ENCODE peak calls at places on chromosomes 16 and 17, in five cellular contexts. One of them, this sample, is unnamed.

GRCh38 chr16:9366048-9366969 is 274.9 kb downstream of the HAPSTR1 start:
- DNase-seq in WTC11: no peak
- DNase-seq in stimulated activated CD4-positive, alpha-beta T cell treated with anti-CD3 and anti-CD28 coated beads, Interleukin-2, amount 100 ng/mL, for 24 hours: no peak
- DNase-seq in D721Med: no peak
- DNase-seq in psoas muscle: no peak
- DNase-seq in this sample: no peak

GRCh38 chr16:15765880-15766279 is 90.9 kb downstream of the MYH11 start:
- DNase-seq in D721Med: peak
- DNase-seq in stimulated activated CD4-positive, alpha-beta T cell treated with anti-CD3 and anti-CD28 coated beads, Interleukin-2, amount 100 ng/mL, for 24 hours: peak
- DNase-seq in WTC11: peak
- DNase-seq in psoas muscle: no peak
- DNase-seq in this sample: no peak

GRCh38 chr17:82648761-82649474 is 674 bp upstream of the WDR45B start:
- DNase-seq in D721Med: peak
- DNase-seq in WTC11: peak
- DNase-seq in stimulated activated CD4-positive, alpha-beta T cell treated with anti-CD3 and anti-CD28 coated beads, Interleukin-2, amount 100 ng/mL, for 24 hours: peak
- DNase-seq in psoas muscle: peak
- DNase-seq in this sample: no peak

GRCh38 chr16:21973945-21974344 is 20.8 kb downstream of the UQCRC2 start:
- DNase-seq in psoas muscle: no peak
- DNase-seq in D721Med: no peak
- DNase-seq in WTC11: no peak
- DNase-seq in stimulated activated CD4-positive, alpha-beta T cell treated with anti-CD3 and anti-CD28 coated beads, Interleukin-2, amount 100 ng/mL, for 24 hours: no peak
- DNase-seq in this sample: no peak

GRCh38 chr17:43940630-43941029 is 1.6 kb downstream of the PPY start:
- DNase-seq in D721Med: no peak
- DNase-seq in WTC11: peak
- DNase-seq in stimulated activated CD4-positive, alpha-beta T cell treated with anti-CD3 and anti-CD28 coated beads, Interleukin-2, amount 100 ng/mL, for 24 hours: no peak
- DNase-seq in psoas muscle: no peak
- DNase-seq in this sample: no peak

GRCh38 chr17:78412403-78412802 is 34.0 kb downstream of the PGS1 start:
- DNase-seq in D721Med: no peak
- DNase-seq in stimulated activated CD4-positive, alpha-beta T cell treated with anti-CD3 and anti-CD28 coated beads, Interleukin-2, amount 100 ng/mL, for 24 hours: peak
- DNase-seq in WTC11: no peak
- DNase-seq in psoas muscle: no peak
- DNase-seq in this sample: no peak

GRCh38 chr17:64781810-64782555 is 119.9 kb upstream of the SMURF2 start:
- DNase-seq in psoas muscle: peak
- DNase-seq in D721Med: no peak
- DNase-seq in WTC11: no peak
- DNase-seq in stimulated activated CD4-positive, alpha-beta T cell treated with anti-CD3 and anti-CD28 coated beads, Interleukin-2, amount 100 ng/mL, for 24 hours: no peak
- DNase-seq in this sample: no peak

GRCh38 chr17:29622337-29623282 is at the start of gene CORO6:
- DNase-seq in D721Med: no peak
- DNase-seq in stimulated activated CD4-positive, alpha-beta T cell treated with anti-CD3 and anti-CD28 coated beads, Interleukin-2, amount 100 ng/mL, for 24 hours: peak
- DNase-seq in psoas muscle: peak
- DNase-seq in WTC11: peak
- DNase-seq in this sample: no peak